ENCODE peak calls at places on chromosome 13, in six cellular contexts. F, P, G, C, L and O are unnamed samples.

GRCh38 chr13:21676611-21677021 is 5.7 kb downstream of the FGF9 start:
- DNase-seq in F (peak), P (no peak), G (no peak), C (no peak), L (no peak), O (peak)

GRCh38 chr13:41352935-41353801 is 42.1 kb downstream of the NAA16 start:
- DNase-seq in F (peak), P (no peak), G (peak), C (no peak), L (peak), O (peak)

GRCh38 chr13:39284801-39285388 is 246.6 kb downstream of the NHLRC3 start:
- DNase-seq in F (no peak), P (no peak), G (peak), C (no peak), L (no peak), O (no peak)

GRCh38 chr13:26562538-26562890 is 5.0 kb downstream of the WASF3 start:
- DNase-seq in F (no peak), P (no peak), G (peak), C (no peak), L (no peak), O (no peak)

GRCh38 chr13:46321494-46322225 is 65.4 kb downstream of the RUBCNL start:
- DNase-seq in F (peak), P (peak), G (peak), C (peak), L (peak), O (peak)

GRCh38 chr13:99436686-99437416 is 64.4 kb upstream of the TM9SF2 start:
- DNase-seq in F (peak), P (peak), G (peak), C (peak), L (no peak), O (peak)

GRCh38 chr13:98998831-98999634 is 21.2 kb upstream of the DOCK9 start:
- DNase-seq in F (no peak), P (no peak), G (no peak), C (no peak), L (no peak), O (no peak)

GRCh38 chr13:49833402-49833801 is 40.9 kb upstream of the KPNA3 start:
- DNase-seq in F (no peak), P (no peak), G (no peak), C (no peak), L (no peak), O (peak)

GRCh38 chr13:100658363-100658762 is 16.2 kb downstream of the TMTC4 start:
- DNase-seq in F (no peak), P (no peak), G (no peak), C (no peak), L (no peak), O (no peak)

GRCh38 chr13:47233734-47234133 is 336.9 kb upstream of the HTR2A start:
- DNase-seq in F (no peak), P (no peak), G (no peak), C (no peak), L (no peak), O (no peak)

GRCh38 chr13:75760182-75760981 is 124.3 kb downstream of the LMO7 start:
- DNase-seq in F (peak), P (no peak), G (peak), C (peak), L (no peak), O (no peak)

GRCh38 chr13:40537146-40537895 is 129.1 kb downstream of the FOXO1 start:
- DNase-seq in F (no peak), P (no peak), G (no peak), C (no peak), L (no peak), O (no peak)

GRCh38 chr13:70842062-70842644 is 733.9 kb upstream of the KLHL1 start:
- DNase-seq in F (no peak), P (no peak), G (no peak), C (no peak), L (no peak), O (no peak)

GRCh38 chr13:51926528-51926885 is 64.7 kb downstream of the CCDC70 start:
- DNase-seq in F (no peak), P (no peak), G (no peak), C (no peak), L (no peak), O (no peak)

GRCh38 chr13:40313269-40314200 is 352.9 kb downstream of the FOXO1 start:
- DNase-seq in F (no peak), P (no peak), G (no peak), C (no peak), L (no peak), O (no peak)

GRCh38 chr13:83503424-83503823 is 378.9 kb downstream of the SLITRK1 start:
- DNase-seq in F (no peak), P (no peak), G (peak), C (no peak), L (no peak), O (no peak)

GRCh38 chr13:44274838-44275237 is 98.8 kb upstream of the SERP2 start:
- DNase-seq in F (no peak), P (no peak), G (peak), C (no peak), L (no peak), O (peak)

GRCh38 chr13:74201530-74201929 is 67.3 kb upstream of the KLF12 start:
- DNase-seq in F (no peak), P (no peak), G (no peak), C (no peak), L (no peak), O (no peak)

GRCh38 chr13:101875717-101876393 is 423.4 kb downstream of the ITGBL1 start:
- DNase-seq in F (no peak), P (no peak), G (peak), C (peak), L (no peak), O (no peak)

GRCh38 chr13:114077938-114078335 is 54.5 kb downstream of the RASA3 start:
- DNase-seq in F (peak), P (peak), G (peak), C (no peak), L (no peak), O (no peak)

GRCh38 chr13:99859178-99860177 is 112.1 kb downstream of the ZIC5 start:
- DNase-seq in F (no peak), P (no peak), G (no peak), C (no peak), L (no peak), O (no peak)

GRCh38 chr13:75327132-75327505 is 154.8 kb downstream of the TBC1D4 start:
- DNase-seq in F (no peak), P (no peak), G (no peak), C (no peak), L (no peak), O (peak)

GRCh38 chr13:23743269-23743668 is 145.9 kb downstream of the MIPEP start:
- DNase-seq in F (no peak), P (no peak), G (no peak), C (no peak), L (no peak), O (no peak)

GRCh38 chr13:46403851-46404731 is 17.0 kb upstream of the RUBCNL start:
- DNase-seq in F (no peak), P (no peak), G (no peak), C (no peak), L (no peak), O (no peak)

GRCh38 chr13:79548886-79549285 is 67.9 kb downstream of the NDFIP2 start:
- DNase-seq in F (no peak), P (no peak), G (peak), C (no peak), L (no peak), O (no peak)

GRCh38 chr13:110428281-110428680 is 121.2 kb downstream of the COL4A2 start:
- DNase-seq in F (no peak), P (no peak), G (no peak), C (no peak), L (no peak), O (no peak)

GRCh38 chr13:110424596-110425443 is 117.7 kb downstream of the COL4A2 start:
- DNase-seq in F (no peak), P (no peak), G (peak), C (no peak), L (no peak), O (no peak)

GRCh38 chr13:110423689-110424302 is 116.7 kb downstream of the COL4A2 start:
- DNase-seq in F (peak), P (no peak), G (no peak), C (no peak), L (no peak), O (no peak)

GRCh38 chr13:110425444-110425780 is 118.3 kb downstream of the COL4A2 start:
- DNase-seq in F (no peak), P (no peak), G (peak), C (no peak), L (no peak), O (no peak)

GRCh38 chr13:110426745-110427144 is 119.7 kb downstream of the COL4A2 start:
- DNase-seq in F (no peak), P (no peak), G (no peak), C (no peak), L (no peak), O (no peak)
- TF ChIP-seq POLR2A in F (no peak), P (no peak), G (no peak), C (no peak), L (no peak), O (no peak)

DNA sequence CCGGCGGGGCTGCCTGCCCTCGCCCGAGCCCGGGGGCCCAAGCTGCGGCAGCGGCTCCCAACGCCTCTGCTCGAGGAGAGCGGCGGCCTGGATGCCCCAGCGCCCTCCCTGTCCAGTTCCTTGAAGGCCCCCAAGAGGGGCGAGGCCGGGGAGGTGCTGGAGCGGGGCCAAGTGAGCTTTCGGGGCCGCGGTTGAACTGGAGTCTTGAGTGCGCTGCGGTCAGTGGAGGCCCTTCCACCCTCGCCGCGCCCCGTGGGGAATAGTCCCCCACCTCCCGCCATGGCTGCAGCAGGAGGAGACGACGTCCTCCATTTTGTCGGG is 529 bp upstream of the ZMYM5 start:
- DNase-seq in F (peak), P (peak), G (no peak), C (peak), L (peak), O (peak)
- TF ChIP-seq POLR2A in F (no peak), P (no peak), G (no peak), C (no peak), L (peak), O (no peak)

GRCh38 chr13:106095406-106095805 is 440.1 kb downstream of the EFNB2 start:
- DNase-seq in F (no peak), P (no peak), G (no peak), C (no peak), L (no peak), O (no peak)

GRCh38 chr13:106099765-106100164 is 435.7 kb downstream of the EFNB2 start:
- DNase-seq in F (no peak), P (no peak), G (no peak), C (no peak), L (no peak), O (no peak)

GRCh38 chr13:106098778-106099177 is 436.7 kb downstream of the EFNB2 start:
- DNase-seq in F (no peak), P (no peak), G (no peak), C (no peak), L (no peak), O (no peak)

GRCh38 chr13:106096661-106097092 is 438.8 kb downstream of the EFNB2 start:
- DNase-seq in F (no peak), P (no peak), G (no peak), C (peak), L (no peak), O (no peak)

GRCh38 chr13:106095919-106096318 is 439.5 kb downstream of the EFNB2 start:
- DNase-seq in F (no peak), P (no peak), G (no peak), C (peak), L (no peak), O (no peak)
- TF ChIP-seq POLR2A in F (no peak), P (no peak), G (no peak), C (no peak), L (no peak), O (no peak)

GRCh38 chr13:30373727-30374126 is 48.6 kb upstream of the UBE2L5 start:
- DNase-seq in F (no peak), P (no peak), G (no peak), C (no peak), L (no peak), O (no peak)

GRCh38 chr13:30377312-30377685 is 45.0 kb upstream of the UBE2L5 start:
- DNase-seq in F (no peak), P (no peak), G (no peak), C (no peak), L (no peak), O (no peak)

GRCh38 chr13:30381049-30381448 is 41.2 kb upstream of the UBE2L5 start:
- DNase-seq in F (no peak), P (no peak), G (no peak), C (no peak), L (no peak), O (no peak)

GRCh38 chr13:30375436-30375835 is 46.9 kb upstream of the UBE2L5 start:
- DNase-seq in F (no peak), P (no peak), G (no peak), C (no peak), L (no peak), O (no peak)

DNA sequence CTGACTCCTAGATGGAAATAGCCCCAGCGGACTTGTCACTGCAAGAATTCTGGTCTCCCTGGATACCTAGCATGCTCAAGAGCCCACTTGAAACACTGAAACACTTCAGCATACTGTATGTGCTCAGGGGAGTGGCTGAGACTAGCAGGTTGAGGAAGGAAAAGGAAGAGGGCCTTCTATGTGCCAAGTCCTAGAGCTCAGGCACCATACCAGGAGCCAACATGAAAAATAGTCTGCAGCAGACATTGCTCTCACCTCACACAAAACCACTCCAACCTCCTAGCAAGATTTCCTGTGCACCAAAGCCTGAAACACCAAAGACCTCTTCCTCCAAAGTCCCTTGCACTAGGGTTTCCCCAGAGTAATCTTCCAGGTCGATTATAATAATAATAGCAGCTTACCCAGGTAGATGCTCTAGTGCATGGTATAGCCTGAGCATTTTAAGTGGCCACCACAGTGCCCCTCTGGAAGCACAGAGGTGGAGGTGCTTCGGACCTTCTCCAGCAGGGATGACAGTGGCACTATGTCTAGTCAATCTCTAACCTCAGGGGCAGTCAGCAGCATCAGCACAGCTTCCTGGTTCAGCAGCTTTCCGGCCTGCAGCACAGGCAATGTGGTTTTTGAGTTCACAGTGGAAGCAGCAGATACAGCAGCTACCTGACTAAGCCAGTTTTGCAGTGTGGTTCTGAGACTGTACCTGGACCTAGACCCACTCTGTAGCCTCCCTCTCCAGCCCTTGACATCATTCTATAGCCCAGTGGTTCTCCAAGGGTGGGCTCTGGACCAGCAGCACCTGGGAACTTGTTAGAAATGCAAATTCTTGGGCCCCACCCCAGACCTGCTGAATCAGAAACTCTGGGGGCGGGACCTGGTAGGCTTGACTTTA is 45.6 kb upstream of the UBE2L5 start:
- DNase-seq in F (no peak), P (no peak), G (no peak), C (no peak), L (peak), O (no peak)
- TF ChIP-seq POLR2A in F (no peak), P (no peak), G (no peak), C (no peak), L (no peak), O (no peak)

GRCh38 chr13:32315255-32316029 is at the start of the genes BRCA2 and ZAR1L:
- DNase-seq in F (peak), P (peak), G (peak), C (peak), L (peak), O (peak)
- TF ChIP-seq POLR2A in F (peak), P (peak), G (peak), C (peak), L (peak), O (peak)

GRCh38 chr13:97566907-97567306 is 132.9 kb downstream of the RAP2A start:
- DNase-seq in F (no peak), P (no peak), G (no peak), C (no peak), L (no peak), O (peak)

GRCh38 chr13:97564929-97565328 is 131.0 kb downstream of the RAP2A start:
- DNase-seq in F (no peak), P (no peak), G (no peak), C (no peak), L (no peak), O (no peak)

GRCh38 chr13:97562962-97563361 is 129.0 kb downstream of the RAP2A start:
- DNase-seq in F (no peak), P (no peak), G (no peak), C (no peak), L (no peak), O (no peak)

GRCh38 chr13:97568850-97569249 is 134.9 kb downstream of the RAP2A start:
- DNase-seq in F (peak), P (no peak), G (no peak), C (no peak), L (no peak), O (no peak)

DNA sequence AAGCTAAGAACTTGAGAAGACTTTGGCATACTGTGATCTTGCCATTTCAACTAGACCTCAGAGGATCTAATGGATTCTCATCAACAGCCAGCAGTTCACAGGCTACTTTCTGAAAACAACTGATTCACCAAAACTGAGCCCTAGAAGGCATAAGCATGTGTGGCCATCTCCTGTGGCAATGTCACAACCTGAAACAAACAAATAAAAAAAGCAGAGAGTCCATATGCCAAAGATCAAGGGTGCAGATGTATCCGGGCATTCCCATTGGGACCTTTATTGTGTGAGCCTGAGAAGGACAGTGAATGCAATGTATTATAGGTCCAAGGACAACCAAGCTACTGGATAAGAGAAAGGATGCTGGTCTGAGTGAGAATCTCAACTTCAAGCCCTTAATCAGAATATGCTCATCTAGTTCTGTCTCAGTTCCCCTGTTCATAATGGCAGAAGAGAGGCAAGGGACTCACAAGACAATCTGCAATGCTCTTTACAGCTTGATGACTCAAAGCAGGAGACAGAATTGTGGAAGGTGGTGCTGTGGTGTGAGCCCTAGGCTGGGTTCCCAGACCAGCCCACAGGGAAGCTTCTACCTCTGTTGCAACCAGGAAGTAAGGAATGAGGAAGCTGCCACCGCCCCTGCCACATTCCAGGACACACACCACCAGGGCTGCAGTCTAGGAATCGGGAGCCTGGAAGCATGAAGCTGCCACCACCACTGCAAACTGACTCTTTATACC is 133.7 kb downstream of the RAP2A start:
- DNase-seq in F (peak), P (no peak), G (peak), C (peak), L (peak), O (no peak)
- TF ChIP-seq POLR2A in F (no peak), P (no peak), G (no peak), C (no peak), L (no peak), O (no peak)

GRCh38 chr13:36819811-36820140 is 754 bp downstream of the RFXAP start:
- DNase-seq in F (peak), P (no peak), G (peak), C (peak), L (peak), O (peak)

GRCh38 chr13:36818483-36819063 is 449 bp upstream of the RFXAP start:
- DNase-seq in F (no peak), P (no peak), G (no peak), C (no peak), L (no peak), O (no peak)

GRCh38 chr13:36817996-36818395 is 1.0 kb upstream of the RFXAP start:
- DNase-seq in F (no peak), P (no peak), G (no peak), C (no peak), L (no peak), O (no peak)

GRCh38 chr13:36820222-36820621 is 1.2 kb downstream of the RFXAP start:
- DNase-seq in F (no peak), P (no peak), G (no peak), C (no peak), L (no peak), O (peak)

DNA sequence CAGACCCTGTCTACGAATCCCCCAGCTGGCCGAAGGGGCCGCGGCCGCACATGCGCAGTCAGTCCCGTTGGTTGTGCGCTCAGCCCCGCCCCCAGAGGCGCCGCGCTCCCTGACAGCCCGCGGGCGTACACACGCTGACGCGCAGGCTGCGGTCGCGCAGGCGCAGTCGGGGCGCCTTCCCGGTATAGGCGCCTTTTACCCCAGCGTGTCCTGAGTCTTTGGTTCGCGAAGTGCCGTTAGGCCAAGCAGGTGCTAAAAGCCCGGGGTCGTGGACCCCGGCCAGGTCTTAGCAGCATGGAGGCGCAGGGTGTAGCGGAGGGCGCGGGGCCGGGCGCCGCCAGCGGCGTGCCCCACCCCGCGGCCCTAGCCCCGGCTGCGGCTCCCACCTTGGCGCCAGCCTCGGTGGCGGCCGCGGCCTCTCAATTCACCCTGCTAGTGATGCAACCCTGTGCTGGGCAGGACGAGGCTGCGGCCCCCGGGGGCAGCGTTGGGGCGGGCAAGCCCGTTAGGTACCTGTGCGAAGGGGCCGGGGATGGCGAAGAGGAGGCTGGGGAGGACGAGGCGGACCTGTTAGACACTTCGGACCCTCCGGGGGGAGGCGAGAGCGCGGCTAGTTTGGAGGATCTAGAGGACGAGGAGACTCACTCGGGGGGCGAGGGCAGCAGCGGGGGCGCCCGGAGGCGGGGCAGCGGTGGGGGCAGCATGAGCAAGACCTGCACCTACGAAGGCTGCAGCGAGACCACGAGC is at the start of gene RFXAP:
- DNase-seq in F (peak), P (peak), G (peak), C (peak), L (peak), O (peak)
- TF ChIP-seq POLR2A in F (peak), P (peak), G (no peak), C (peak), L (peak), O (peak)